ENCODE peak calls at places on chromosomes 1 and 21, in seven cellular contexts. X is ascending aorta, H is A549, B is IMR-90, O is esophagus muscularis mucosa, T is fibroblast of mammary gland, A is pancreas. J is an unnamed sample.

GRCh38 chr1:115524211-115524610 is 117.6 kb upstream of the VANGL1 start:
- DNase-seq in X (no peak), H (no peak), B (no peak), O (peak; percentile 39), T (no peak), A (no peak), J (no peak)

GRCh38 chr21:45076245-45076661 is 1.9 kb downstream of the ADARB1 start:
- DNase-seq in X (peak; percentile 57), H (no peak), B (peak; percentile 68), O (no peak), T (no peak), A (no peak), J (no peak)

GRCh38 chr1:244052011-244052727 is 1.1 kb downstream of the ZBTB18 start:
- DNase-seq in X (no peak), H (no peak), B (peak; percentile 19), O (no peak), T (no peak), A (no peak), J (peak; percentile 51)

GRCh38 chr21:25400427-25400826 is 206.9 kb downstream of the MRPL39 start:
- DNase-seq in X (no peak), H (no peak), B (no peak), O (no peak), T (peak; percentile 2), A (no peak), J (no peak)

GRCh38 chr1:203286161-203286984 is 18.9 kb upstream of the BTG2 start:
- DNase-seq in X (peak; percentile 84), H (no peak), B (no peak), O (no peak), T (no peak), A (no peak), J (no peak)

GRCh38 chr1:210739627-210740026 is 394.3 kb downstream of the KCNH1 start:
- DNase-seq in X (no peak), H (no peak), B (peak; percentile 7), O (no peak), T (no peak), A (no peak), J (no peak)

GRCh38 chr21:38042246-38042645 is 126.0 kb upstream of the KCNJ6 start:
- DNase-seq in X (no peak), H (peak; percentile 31), B (no peak), O (no peak), T (no peak), A (no peak), J (no peak)

GRCh38 chr1:14168663-14169062 is 429.8 kb upstream of the KAZN start:
- DNase-seq in X (no peak), H (no peak), B (no peak), O (no peak), T (no peak), A (no peak), J (no peak)

GRCh38 chr1:147600119-147601111 is 59.1 kb downstream of the BCL9 start:
- DNase-seq in X (no peak), H (peak; percentile 25), B (peak; percentile 70), O (no peak), T (peak; percentile 70), A (no peak), J (peak; percentile 87)

GRCh38 chr21:37566790-37567725 is 200.5 kb downstream of the DYRK1A start:
- DNase-seq in X (peak; percentile 52), H (no peak), B (no peak), O (peak; percentile 55), T (no peak), A (no peak), J (no peak)

GRCh38 chr1:182095946-182096345 is 34.4 kb upstream of the ZNF648 start:
- DNase-seq in X (no peak), H (no peak), B (no peak), O (no peak), T (no peak), A (no peak), J (no peak)

GRCh38 chr1:54365020-54365797 is 41.0 kb downstream of the SSBP3 start:
- DNase-seq in X (no peak), H (no peak), B (no peak), O (no peak), T (no peak), A (no peak), J (no peak)

GRCh38 chr1:117611894-117612481 is 6.1 kb downstream of the TENT5C start:
- DNase-seq in X (peak; percentile 43), H (no peak), B (no peak), O (no peak), T (peak; percentile 34), A (no peak), J (no peak)

GRCh38 chr1:47809301-47810084 is 187.7 kb downstream of the TRABD2B start:
- DNase-seq in X (no peak), H (no peak), B (no peak), O (no peak), T (no peak), A (no peak), J (no peak)

GRCh38 chr1:108034396-108034795 is 69.4 kb upstream of the VAV3 start:
- DNase-seq in X (no peak), H (no peak), B (no peak), O (no peak), T (peak; percentile 32), A (no peak), J (no peak)

GRCh38 chr1:40363721-40364120 is 9.8 kb upstream of the SMAP2 start:
- DNase-seq in X (no peak), H (no peak), B (no peak), O (no peak), T (no peak), A (no peak), J (no peak)

GRCh38 chr21:35779690-35780570 is 280.4 kb downstream of the SETD4 start:
- DNase-seq in X (no peak), H (no peak), B (peak; percentile 91), O (no peak), T (peak; percentile 93), A (no peak), J (no peak)

GRCh38 chr1:61432616-61433388 is 292.1 kb downstream of the TM2D1 start:
- DNase-seq in X (no peak), H (no peak), B (no peak), O (peak; percentile 64), T (no peak), A (no peak), J (no peak)

GRCh38 chr1:61433646-61434045 is 291.3 kb downstream of the TM2D1 start:
- DNase-seq in X (no peak), H (no peak), B (no peak), O (peak; percentile 26), T (no peak), A (no peak), J (no peak)

GRCh38 chr1:61435226-61435625 is 289.7 kb downstream of the TM2D1 start:
- DNase-seq in X (no peak), H (no peak), B (no peak), O (no peak), T (no peak), A (no peak), J (no peak)

GRCh38 chr1:61436016-61436415 is 288.9 kb downstream of the TM2D1 start:
- DNase-seq in X (no peak), H (no peak), B (no peak), O (no peak), T (no peak), A (no peak), J (no peak)

DNA sequence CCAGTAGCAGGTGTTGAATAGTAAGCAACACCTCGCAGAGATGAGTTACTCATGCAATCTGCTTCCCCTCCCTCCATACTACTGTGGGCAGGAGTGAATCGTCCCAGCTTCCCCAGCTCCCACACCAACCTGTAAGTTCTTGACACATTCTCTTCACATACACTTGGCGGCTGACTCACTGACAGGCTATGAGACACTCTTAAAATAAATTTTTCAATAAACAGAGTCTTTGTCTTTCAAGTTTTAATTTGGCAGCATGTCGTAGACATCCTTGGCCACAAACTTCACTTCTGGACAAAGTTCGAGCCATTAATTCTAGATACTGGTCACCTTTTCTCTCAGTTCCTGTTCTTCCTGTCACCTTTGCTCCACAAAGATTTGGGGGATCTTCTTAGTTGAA is 290.7 kb downstream of the TM2D1 start:
- DNase-seq in X (no peak), H (no peak), B (peak; percentile 2), O (peak; percentile 86), T (no peak), A (no peak), J (no peak)
- TF ChIP-seq CTCF in X (no peak), H (no peak), B (no peak), O (no peak), T (no peak), A (no peak), J (no peak)

GRCh38 chr1:157770442-157771043 is 6.4 kb downstream of the FCRL2 start:
- DNase-seq in X (no peak), H (no peak), B (peak; percentile 1), O (no peak), T (peak; percentile 2), A (no peak), J (no peak)
- TF ChIP-seq CTCF in X (no peak), H (no peak), B (peak; percentile 31), O (no peak), T (peak; percentile 18), A (no peak), J (peak; percentile 31)

GRCh38 chr1:18581420-18581880 is 49.2 kb upstream of the PAX7 start:
- DNase-seq in X (no peak), H (peak; percentile 55), B (no peak), O (no peak), T (peak; percentile 8), A (peak; percentile 85), J (no peak)
- TF ChIP-seq CTCF in X (peak; percentile 25), H (peak; percentile 70), B (peak; percentile 54), O (peak; percentile 49), T (peak; percentile 70), A (peak; percentile 78), J (peak; percentile 72)

GRCh38 chr1:248850536-248851251 is 8.2 kb downstream of the ZNF692 start:
- DNase-seq in X (no peak), H (no peak), B (no peak), O (no peak), T (no peak), A (no peak), J (no peak)
- TF ChIP-seq CTCF in X (no peak), H (no peak), B (no peak), O (no peak), T (no peak), A (no peak), J (no peak)

GRCh38 chr1:34398916-34399275 is 222.2 kb downstream of the C1orf94 start:
- DNase-seq in X (no peak), H (no peak), B (no peak), O (no peak), T (no peak), A (no peak), J (no peak)
- TF ChIP-seq CTCF in X (no peak), H (no peak), B (no peak), O (no peak), T (no peak), A (no peak), J (no peak)

GRCh38 chr1:28145728-28146127 is 30.8 kb downstream of the PTAFR start:
- DNase-seq in X (no peak), H (no peak), B (no peak), O (no peak), T (no peak), A (no peak), J (no peak)

GRCh38 chr1:28154083-28154594 is 22.4 kb downstream of the PTAFR start:
- DNase-seq in X (no peak), H (no peak), B (no peak), O (no peak), T (no peak), A (no peak), J (no peak)

GRCh38 chr1:28147264-28148094 is 29.0 kb downstream of the PTAFR start:
- DNase-seq in X (no peak), H (no peak), B (no peak), O (no peak), T (no peak), A (no peak), J (no peak)

GRCh38 chr1:28148880-28149195 is 27.7 kb downstream of the PTAFR start:
- DNase-seq in X (no peak), H (no peak), B (no peak), O (no peak), T (no peak), A (no peak), J (no peak)

GRCh38 chr1:28150125-28150780 is 26.2 kb downstream of the PTAFR start:
- DNase-seq in X (no peak), H (no peak), B (no peak), O (no peak), T (no peak), A (no peak), J (no peak)
- TF ChIP-seq CTCF in X (no peak), H (no peak), B (no peak), O (no peak), T (no peak), A (no peak), J (no peak)

J was measured in D721Med.